ENCODE peak calls at places on chromosome 9, in six cellular contexts. One of them, this sample, is unnamed.

GRCh38 chr9:128819716-128820664 is 1.7 kb downstream of the ENDOG start:
- DNase-seq in lower leg skin: no peak
- DNase-seq in left ventricle myocardium inferior: peak; percentile 64
- DNase-seq in GM13977: no peak
- DNase-seq in ovary: peak; percentile 51
- DNase-seq in HFF-Myc: no peak
- DNase-seq in this sample: no peak

GRCh38 chr9:133760713-133761290 is 22.6 kb upstream of the SARDH start:
- DNase-seq in lower leg skin: no peak
- DNase-seq in left ventricle myocardium inferior: no peak
- DNase-seq in GM13977: no peak
- DNase-seq in ovary: no peak
- DNase-seq in HFF-Myc: no peak
- DNase-seq in this sample: no peak

GRCh38 chr9:137339045-137339444 is 37.0 kb upstream of the NRARP start:
- DNase-seq in lower leg skin: no peak
- DNase-seq in left ventricle myocardium inferior: no peak
- DNase-seq in GM13977: no peak
- DNase-seq in ovary: no peak
- DNase-seq in HFF-Myc: no peak
- DNase-seq in this sample: no peak

GRCh38 chr9:4117835-4118610 is 181.8 kb downstream of the GLIS3 start:
- DNase-seq in lower leg skin: no peak
- DNase-seq in left ventricle myocardium inferior: no peak
- DNase-seq in GM13977: peak; percentile 69
- DNase-seq in ovary: peak; percentile 46
- DNase-seq in HFF-Myc: no peak
- DNase-seq in this sample: no peak

GRCh38 chr9:4855861-4856260 is 63.1 kb downstream of the RCL1 start:
- DNase-seq in lower leg skin: no peak
- DNase-seq in left ventricle myocardium inferior: no peak
- DNase-seq in GM13977: no peak
- DNase-seq in ovary: peak; percentile 47
- DNase-seq in HFF-Myc: peak; percentile 57
- DNase-seq in this sample: no peak

GRCh38 chr9:126556560-126557250 is 57.0 kb upstream of the LMX1B start:
- DNase-seq in lower leg skin: no peak
- DNase-seq in left ventricle myocardium inferior: no peak
- DNase-seq in GM13977: no peak
- DNase-seq in ovary: no peak
- DNase-seq in HFF-Myc: no peak
- DNase-seq in this sample: no peak

GRCh38 chr9:116501871-116502270 is 185.2 kb upstream of the TRIM32 start:
- DNase-seq in lower leg skin: no peak
- DNase-seq in left ventricle myocardium inferior: no peak
- DNase-seq in GM13977: no peak
- DNase-seq in ovary: no peak
- DNase-seq in HFF-Myc: no peak
- DNase-seq in this sample: no peak

GRCh38 chr9:69573666-69574456 is 98.3 kb downstream of the APBA1 start:
- DNase-seq in lower leg skin: no peak
- DNase-seq in left ventricle myocardium inferior: no peak
- DNase-seq in GM13977: no peak
- DNase-seq in ovary: no peak
- DNase-seq in HFF-Myc: no peak
- DNase-seq in this sample: no peak

DNA sequence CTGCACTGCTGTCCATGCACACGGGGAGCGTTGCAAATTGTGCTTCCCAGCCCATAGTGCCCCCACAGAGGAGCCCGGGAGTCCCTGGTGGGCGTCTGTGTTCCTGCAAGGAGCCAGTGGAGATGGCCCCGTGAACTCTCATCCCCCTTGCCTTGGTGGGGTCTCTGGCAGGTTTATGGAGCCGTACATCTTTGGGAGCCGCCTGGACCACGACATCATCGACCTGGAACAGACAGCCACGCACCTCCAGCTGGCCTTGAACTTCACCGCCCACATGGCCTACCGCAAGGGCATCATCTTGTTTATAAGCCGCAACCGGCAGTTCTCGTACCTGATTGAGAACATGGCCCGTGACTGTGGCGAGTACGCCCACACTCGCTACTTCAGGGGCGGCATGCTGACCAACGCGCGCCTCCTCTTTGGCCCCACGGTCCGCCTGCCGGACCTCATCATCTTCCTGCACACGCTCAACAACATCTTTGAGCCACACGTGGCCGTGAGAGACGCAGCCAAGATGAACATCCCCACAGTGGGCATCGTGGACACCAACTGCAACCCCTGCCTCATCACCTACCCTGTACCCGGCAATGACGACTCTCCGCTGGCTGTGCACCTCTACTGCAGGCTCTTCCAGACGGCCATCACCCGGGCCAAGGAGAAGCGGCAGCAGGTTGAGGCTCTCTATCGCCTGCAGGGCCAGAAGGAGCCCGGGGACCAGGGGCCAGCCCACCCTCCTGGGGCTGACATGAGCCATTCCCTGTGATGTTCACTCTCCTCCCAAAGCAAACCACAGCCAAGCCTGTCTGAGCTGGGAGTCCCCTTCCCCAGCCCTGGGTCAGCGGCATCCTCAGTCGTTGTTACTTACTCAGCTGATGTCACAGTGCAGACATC is 3.1 kb downstream of the MRPS2 start:
- DNase-seq in lower leg skin: no peak
- DNase-seq in left ventricle myocardium inferior: no peak
- DNase-seq in GM13977: no peak
- DNase-seq in ovary: no peak
- DNase-seq in HFF-Myc: no peak
- DNase-seq in this sample: no peak
- TF ChIP-seq CTCF in lower leg skin: no peak
- TF ChIP-seq CTCF in left ventricle myocardium inferior: no peak
- TF ChIP-seq CTCF in GM13977: no peak
- TF ChIP-seq CTCF in ovary: no peak
- TF ChIP-seq CTCF in HFF-Myc: no peak
- TF ChIP-seq CTCF in this sample: no peak

DNA sequence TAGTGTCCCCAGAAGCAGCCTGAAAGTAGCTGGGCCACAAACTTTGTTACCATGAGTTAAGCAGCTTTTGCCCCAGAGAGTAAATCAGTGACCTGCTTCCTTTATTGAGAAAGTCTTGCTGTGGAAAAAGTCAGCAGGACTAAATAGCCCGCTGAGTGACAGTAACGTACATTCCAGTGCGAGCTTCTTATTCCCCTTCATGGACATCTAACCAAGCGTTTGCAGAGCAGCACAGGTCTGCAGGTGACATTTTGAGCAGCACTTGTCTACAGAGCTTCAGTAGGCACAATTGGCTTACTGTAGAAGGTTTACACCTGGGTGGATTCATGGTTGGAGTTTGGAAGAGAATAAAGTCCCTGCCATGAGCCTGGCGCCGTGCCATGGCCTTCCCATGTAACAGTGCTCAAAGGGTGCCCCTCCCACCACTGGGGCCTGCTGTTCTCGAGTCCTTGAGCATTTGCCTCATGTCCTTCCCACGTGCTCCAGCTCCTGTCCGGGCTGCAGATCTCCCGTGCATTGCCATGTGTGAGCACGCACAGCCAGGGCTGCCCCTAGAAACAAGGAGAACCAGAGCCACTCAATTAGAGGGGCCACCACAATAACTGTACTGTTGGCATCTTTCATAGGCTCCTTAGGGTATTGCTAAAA is 41.3 kb upstream of the GRHPR start:
- DNase-seq in lower leg skin: no peak
- DNase-seq in left ventricle myocardium inferior: no peak
- DNase-seq in GM13977: no peak
- DNase-seq in ovary: no peak
- DNase-seq in HFF-Myc: no peak
- DNase-seq in this sample: no peak
- TF ChIP-seq CTCF in lower leg skin: no peak
- TF ChIP-seq CTCF in left ventricle myocardium inferior: no peak
- TF ChIP-seq CTCF in GM13977: no peak
- TF ChIP-seq CTCF in ovary: no peak
- TF ChIP-seq CTCF in HFF-Myc: no peak
- TF ChIP-seq CTCF in this sample: no peak

GRCh38 chr9:89234186-89234585 is 55.6 kb upstream of the SHC3 start:
- DNase-seq in lower leg skin: no peak
- DNase-seq in left ventricle myocardium inferior: no peak
- DNase-seq in GM13977: no peak
- DNase-seq in ovary: no peak
- DNase-seq in HFF-Myc: no peak
- DNase-seq in this sample: no peak

GRCh38 chr9:89234636-89235035 is 56.0 kb upstream of the SHC3 start:
- DNase-seq in lower leg skin: no peak
- DNase-seq in left ventricle myocardium inferior: no peak
- DNase-seq in GM13977: peak; percentile 39
- DNase-seq in ovary: no peak
- DNase-seq in HFF-Myc: no peak
- DNase-seq in this sample: no peak

GRCh38 chr9:89236955-89237573 is 58.4 kb upstream of the SHC3 start:
- DNase-seq in lower leg skin: no peak
- DNase-seq in left ventricle myocardium inferior: no peak
- DNase-seq in GM13977: no peak
- DNase-seq in ovary: no peak
- DNase-seq in HFF-Myc: no peak
- DNase-seq in this sample: no peak
- TF ChIP-seq CTCF in lower leg skin: no peak
- TF ChIP-seq CTCF in left ventricle myocardium inferior: no peak
- TF ChIP-seq CTCF in GM13977: no peak
- TF ChIP-seq CTCF in ovary: no peak
- TF ChIP-seq CTCF in HFF-Myc: no peak
- TF ChIP-seq CTCF in this sample: no peak

DNA sequence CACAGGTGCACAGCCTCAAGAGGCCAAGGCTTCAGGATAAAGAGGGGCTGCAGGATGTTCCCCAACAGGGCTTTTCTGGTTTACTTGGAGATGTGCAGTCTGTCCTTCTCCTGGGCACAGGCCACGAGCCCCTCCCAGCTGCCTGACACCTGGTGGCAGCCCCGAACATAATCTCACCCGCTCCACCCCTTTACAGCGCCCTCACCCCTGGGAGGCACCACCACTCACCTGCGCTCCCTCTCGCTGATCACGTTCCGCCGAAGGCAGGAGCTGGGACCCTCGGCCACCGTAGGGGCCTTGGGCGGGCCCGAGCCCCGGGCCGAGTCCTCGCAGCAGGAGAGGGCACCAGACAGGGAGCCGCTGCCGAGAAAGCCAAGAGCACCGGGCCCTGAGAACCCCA is 514 bp downstream of the SOHLH1 start:
- DNase-seq in lower leg skin: no peak
- DNase-seq in left ventricle myocardium inferior: no peak
- DNase-seq in GM13977: no peak
- DNase-seq in ovary: no peak
- DNase-seq in HFF-Myc: no peak
- DNase-seq in this sample: no peak
- TF ChIP-seq CTCF in lower leg skin: no peak
- TF ChIP-seq CTCF in left ventricle myocardium inferior: no peak
- TF ChIP-seq CTCF in GM13977: no peak
- TF ChIP-seq CTCF in ovary: no peak
- TF ChIP-seq CTCF in HFF-Myc: no peak
- TF ChIP-seq CTCF in this sample: no peak

GRCh38 chr9:82549174-82549821 is 513.6 kb downstream of the RASEF start:
- DNase-seq in lower leg skin: no peak
- DNase-seq in left ventricle myocardium inferior: no peak
- DNase-seq in GM13977: no peak
- DNase-seq in ovary: no peak
- DNase-seq in HFF-Myc: no peak
- DNase-seq in this sample: no peak
- TF ChIP-seq CTCF in lower leg skin: no peak
- TF ChIP-seq CTCF in left ventricle myocardium inferior: no peak
- TF ChIP-seq CTCF in GM13977: no peak
- TF ChIP-seq CTCF in ovary: no peak
- TF ChIP-seq CTCF in HFF-Myc: no peak
- TF ChIP-seq CTCF in this sample: no peak

DNA sequence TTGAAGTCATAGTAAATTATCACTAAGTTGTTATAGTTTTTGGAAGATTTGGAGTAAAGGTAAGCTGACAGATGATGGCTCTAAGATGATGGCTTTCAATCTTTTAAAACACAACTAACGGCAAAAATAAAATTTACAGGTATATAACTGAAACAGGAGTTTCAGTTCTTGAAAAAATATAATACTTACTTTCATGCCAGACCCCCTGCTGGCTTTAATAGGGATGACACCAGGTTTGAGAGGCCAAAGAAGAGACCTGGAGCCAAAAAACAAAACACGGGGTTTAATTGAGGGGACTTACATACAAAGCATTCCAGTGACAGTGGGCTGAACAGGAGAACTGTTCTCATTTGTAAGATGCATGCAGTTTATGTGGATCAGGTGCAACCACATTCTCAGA is 301.7 kb upstream of the PCSK5 start:
- DNase-seq in lower leg skin: no peak
- DNase-seq in left ventricle myocardium inferior: no peak
- DNase-seq in GM13977: no peak
- DNase-seq in ovary: no peak
- DNase-seq in HFF-Myc: no peak
- DNase-seq in this sample: no peak
- TF ChIP-seq CTCF in lower leg skin: no peak
- TF ChIP-seq CTCF in left ventricle myocardium inferior: no peak
- TF ChIP-seq CTCF in GM13977: peak; percentile 25
- TF ChIP-seq CTCF in ovary: no peak
- TF ChIP-seq CTCF in HFF-Myc: no peak
- TF ChIP-seq CTCF in this sample: peak; percentile 59

GRCh38 chr9:104747245-104747564 is 278 bp upstream of the NIPSNAP3A start:
- DNase-seq in lower leg skin: no peak
- DNase-seq in left ventricle myocardium inferior: no peak
- DNase-seq in GM13977: no peak
- DNase-seq in ovary: no peak
- DNase-seq in HFF-Myc: no peak
- DNase-seq in this sample: no peak
- TF ChIP-seq CTCF in lower leg skin: no peak
- TF ChIP-seq CTCF in left ventricle myocardium inferior: no peak
- TF ChIP-seq CTCF in GM13977: no peak
- TF ChIP-seq CTCF in ovary: no peak
- TF ChIP-seq CTCF in HFF-Myc: no peak
- TF ChIP-seq CTCF in this sample: no peak

GRCh38 chr9:113998529-113999255 is 79.4 kb downstream of the AMBP start:
- DNase-seq in lower leg skin: peak; percentile 10
- DNase-seq in left ventricle myocardium inferior: no peak
- DNase-seq in GM13977: no peak
- DNase-seq in ovary: peak; percentile 12
- DNase-seq in HFF-Myc: no peak
- DNase-seq in this sample: peak; percentile 50
- TF ChIP-seq CTCF in lower leg skin: no peak
- TF ChIP-seq CTCF in left ventricle myocardium inferior: peak; percentile 14
- TF ChIP-seq CTCF in GM13977: no peak
- TF ChIP-seq CTCF in ovary: no peak
- TF ChIP-seq CTCF in HFF-Myc: peak; percentile 49
- TF ChIP-seq CTCF in this sample: peak; percentile 34

GRCh38 chr9:101393135-101393534 is 5.3 kb downstream of the MRPL50 start:
- DNase-seq in lower leg skin: no peak
- DNase-seq in left ventricle myocardium inferior: no peak
- DNase-seq in GM13977: no peak
- DNase-seq in ovary: no peak
- DNase-seq in HFF-Myc: no peak
- DNase-seq in this sample: no peak

GRCh38 chr9:101388507-101388993 is 3.7 kb upstream of the BAAT start:
- DNase-seq in lower leg skin: no peak
- DNase-seq in left ventricle myocardium inferior: no peak
- DNase-seq in GM13977: no peak
- DNase-seq in ovary: no peak
- DNase-seq in HFF-Myc: no peak
- DNase-seq in this sample: no peak

GRCh38 chr9:101383361-101383760 is 1.4 kb downstream of the BAAT start:
- DNase-seq in lower leg skin: no peak
- DNase-seq in left ventricle myocardium inferior: no peak
- DNase-seq in GM13977: no peak
- DNase-seq in ovary: no peak
- DNase-seq in HFF-Myc: no peak
- DNase-seq in this sample: no peak

GRCh38 chr9:101387871-101388506 is 3.2 kb upstream of the BAAT start:
- DNase-seq in lower leg skin: no peak
- DNase-seq in left ventricle myocardium inferior: no peak
- DNase-seq in GM13977: no peak
- DNase-seq in ovary: no peak
- DNase-seq in HFF-Myc: no peak
- DNase-seq in this sample: no peak
- TF ChIP-seq CTCF in lower leg skin: no peak
- TF ChIP-seq CTCF in left ventricle myocardium inferior: peak; percentile 64
- TF ChIP-seq CTCF in GM13977: peak; percentile 65
- TF ChIP-seq CTCF in ovary: no peak
- TF ChIP-seq CTCF in HFF-Myc: peak; percentile 66
- TF ChIP-seq CTCF in this sample: peak; percentile 70